ENCODE peak calls at places on chromosomes 6 and 20, in seven cellular contexts. V, T, Y, C, E, I and U are unnamed samples.

GRCh38 chr6:148251286-148251685 is 91.4 kb upstream of the SASH1 start:
- DNase-seq in V (peak; percentile 9), T (peak; percentile 80), Y (peak; percentile 52), C (no peak), E (peak; percentile 66), I (peak; percentile 57), U (no peak)

GRCh38 chr20:62267543-62267942 is 29.2 kb downstream of the OSBPL2 start:
- DNase-seq in V (no peak), T (no peak), Y (no peak), C (no peak), E (peak; percentile 86), I (no peak), U (no peak)

GRCh38 chr6:112037783-112038216 is 16.1 kb upstream of the CCN6 start:
- DNase-seq in V (no peak), T (peak; percentile 90), Y (peak; percentile 66), C (no peak), E (peak; percentile 66), I (peak; percentile 94), U (no peak)

GRCh38 chr20:24131684-24132083 is 143.1 kb upstream of the GGTLC1 start:
- DNase-seq in V (no peak), T (no peak), Y (no peak), C (no peak), E (no peak), I (no peak), U (no peak)

GRCh38 chr6:42300701-42301100 is 83.0 kb upstream of the MRPS10 start:
- DNase-seq in V (no peak), T (no peak), Y (no peak), C (no peak), E (peak; percentile 66), I (no peak), U (no peak)

GRCh38 chr6:3419624-3420272 is 37.1 kb downstream of the SLC22A23 start:
- DNase-seq in V (no peak), T (peak; percentile 76), Y (peak; percentile 96), C (no peak), E (peak; percentile 96), I (peak; percentile 43), U (no peak)

GRCh38 chr20:9594284-9594875 is 80.0 kb downstream of the LAMP5 start:
- DNase-seq in V (no peak), T (no peak), Y (peak; percentile 18), C (no peak), E (no peak), I (no peak), U (no peak)

GRCh38 chr6:134948708-134949107 is 1.2 kb downstream of the ALDH8A1 start:
- DNase-seq in V (no peak), T (no peak), Y (no peak), C (no peak), E (no peak), I (no peak), U (no peak)

GRCh38 chr6:75183099-75183541 is 22.7 kb downstream of the COL12A1 start:
- DNase-seq in V (no peak), T (peak; percentile 36), Y (peak; percentile 57), C (no peak), E (peak; percentile 100), I (peak; percentile 48), U (no peak)

GRCh38 chr20:40703981-40704530 is 15.0 kb upstream of the MAFB start:
- DNase-seq in V (no peak), T (no peak), Y (no peak), C (no peak), E (peak; percentile 39), I (no peak), U (no peak)

GRCh38 chr6:137452331-137452894 is 41.8 kb downstream of the OLIG3 start:
- DNase-seq in V (no peak), T (peak; percentile 42), Y (no peak), C (no peak), E (no peak), I (no peak), U (no peak)

GRCh38 chr20:50048420-50049166 is 64.4 kb downstream of the UBE2V1 start:
- DNase-seq in V (no peak), T (peak; percentile 14), Y (no peak), C (no peak), E (no peak), I (no peak), U (no peak)

GRCh38 chr6:152309648-152310047 is 327.5 kb downstream of the SYNE1 start:
- DNase-seq in V (no peak), T (no peak), Y (no peak), C (no peak), E (peak; percentile 93), I (no peak), U (peak; percentile 34)

GRCh38 chr20:13464702-13465101 is 174.0 kb downstream of the TASP1 start:
- DNase-seq in V (no peak), T (peak; percentile 63), Y (no peak), C (no peak), E (peak; percentile 14), I (peak; percentile 73), U (no peak)

GRCh38 chr6:35633579-35634089 is 55.1 kb downstream of the FKBP5 start:
- DNase-seq in V (no peak), T (no peak), Y (no peak), C (no peak), E (no peak), I (no peak), U (no peak)

GRCh38 chr20:57749131-57749690 is 39.4 kb upstream of the PMEPA1 start:
- DNase-seq in V (no peak), T (no peak), Y (no peak), C (no peak), E (no peak), I (no peak), U (no peak)

GRCh38 chr20:38222231-38222922 is 38.2 kb downstream of the KIAA1755 start:
- DNase-seq in V (peak; percentile 73), T (peak; percentile 48), Y (peak; percentile 81), C (no peak), E (peak; percentile 83), I (peak; percentile 60), U (peak; percentile 81)

GRCh38 chr20:5511930-5512329 is 195.2 kb upstream of the PROKR2 start:
- DNase-seq in V (no peak), T (no peak), Y (no peak), C (no peak), E (no peak), I (no peak), U (no peak)
- H3K23ac ChIP-seq in V (no peak overlapping the region), T (no peak overlapping the region), Y (no peak overlapping the region), C (no peak overlapping the region), E (no peak overlapping the region), I (no peak overlapping the region), U (no peak overlapping the region)

DNA sequence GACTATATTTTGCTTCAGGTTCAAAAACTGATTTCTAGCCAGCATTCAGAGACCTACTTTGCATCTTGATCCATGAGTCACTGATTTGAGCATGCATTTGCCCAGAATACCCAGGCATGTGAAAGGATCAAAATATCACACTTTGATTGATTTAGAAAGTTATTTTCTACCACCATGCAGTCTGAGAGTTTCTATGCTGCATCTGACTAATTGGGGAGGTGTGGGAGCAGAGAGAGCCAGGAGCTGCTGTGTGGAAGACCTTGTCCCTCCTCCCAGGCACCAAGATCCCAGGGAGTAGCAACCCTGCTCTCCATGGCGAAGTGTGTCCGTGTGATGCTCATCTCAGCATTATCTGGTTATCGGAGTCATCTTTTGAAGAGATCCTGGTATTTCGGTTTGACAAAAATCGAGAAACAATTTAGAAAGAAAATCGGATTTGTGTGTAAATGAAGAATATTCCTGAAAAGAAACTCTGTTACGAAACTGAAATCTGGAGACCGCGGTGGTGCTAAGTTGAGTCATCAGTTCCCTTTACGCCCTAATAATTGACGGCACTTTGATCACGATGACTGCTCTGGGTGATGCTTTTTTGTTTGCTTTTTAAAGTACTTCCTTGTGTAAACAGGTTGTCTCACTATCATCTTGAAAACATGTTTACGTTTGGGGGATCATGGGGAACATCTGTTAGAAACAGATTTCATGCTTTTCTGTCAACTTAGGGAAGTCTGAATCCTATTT is 193.4 kb downstream of the BACH2 start:
- DNase-seq in V (no peak), T (no peak), Y (no peak), C (no peak), E (peak; percentile 26), I (peak; percentile 54), U (no peak)
- H3K23ac ChIP-seq in V (no peak overlapping the region), T (peak overlapping the region; percentile 25), Y (no peak overlapping the region), C (no peak overlapping the region), E (no peak overlapping the region), I (no peak overlapping the region), U (no peak overlapping the region)

DNA sequence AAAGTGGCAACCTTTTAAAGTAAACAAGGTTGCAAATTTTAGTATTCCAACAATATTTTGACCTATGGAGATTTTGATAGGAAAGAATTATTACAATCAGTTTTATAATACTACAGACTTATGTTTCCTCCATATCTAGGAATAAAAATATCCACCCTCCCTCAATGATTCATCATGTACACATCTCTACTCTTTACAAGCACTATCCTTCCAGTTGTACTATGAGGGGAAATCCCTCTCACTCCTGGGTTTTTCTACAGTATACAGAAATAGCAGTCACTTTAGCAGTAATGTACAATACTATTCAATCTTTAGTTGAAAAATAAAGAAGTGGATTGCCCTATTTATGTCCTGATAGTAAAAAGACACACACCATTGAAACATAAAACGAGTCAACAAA is 46.3 kb upstream of the SCML4 start:
- DNase-seq in V (no peak), T (peak; percentile 80), Y (no peak), C (no peak), E (no peak), I (no peak), U (no peak)
- H3K23ac ChIP-seq in V (no peak overlapping the region), T (no peak overlapping the region), Y (no peak overlapping the region), C (no peak overlapping the region), E (no peak overlapping the region), I (no peak overlapping the region), U (no peak overlapping the region)

GRCh38 chr6:52515219-52515960 is 61.5 kb downstream of the TRAM2 start:
- DNase-seq in V (no peak), T (peak; percentile 75), Y (peak; percentile 59), C (no peak), E (no peak), I (peak; percentile 58), U (no peak)

GRCh38 chr6:52513896-52514295 is 63.0 kb downstream of the TRAM2 start:
- DNase-seq in V (no peak), T (no peak), Y (no peak), C (no peak), E (peak; percentile 61), I (no peak), U (no peak)

GRCh38 chr6:52513464-52513863 is 63.4 kb downstream of the TRAM2 start:
- DNase-seq in V (no peak), T (no peak), Y (peak; percentile 73), C (no peak), E (no peak), I (no peak), U (no peak)

GRCh38 chr6:52516269-52516668 is 60.6 kb downstream of the TRAM2 start:
- DNase-seq in V (no peak), T (no peak), Y (no peak), C (no peak), E (no peak), I (peak; percentile 60), U (no peak)

DNA sequence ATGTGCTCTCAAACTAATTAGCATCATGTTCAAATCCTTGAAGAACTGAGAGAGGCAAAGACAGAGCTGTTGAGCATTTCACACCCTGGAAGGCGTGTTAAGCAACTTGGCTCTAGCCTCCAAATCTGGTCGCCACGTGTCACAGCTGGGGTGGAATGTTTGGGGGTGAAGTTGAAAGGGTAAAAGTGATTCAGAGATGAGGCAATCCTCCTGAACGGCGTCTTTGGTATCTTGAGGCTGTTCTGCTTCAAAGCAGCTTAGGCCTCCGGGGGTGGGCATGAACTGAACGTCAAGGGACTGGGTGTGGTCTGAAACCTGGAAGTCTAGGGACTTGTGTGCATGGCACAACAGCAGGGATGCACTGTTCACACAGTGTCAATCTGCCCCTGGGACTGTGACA is 62.3 kb downstream of the TRAM2 start:
- DNase-seq in V (no peak), T (peak; percentile 81), Y (peak; percentile 92), C (no peak), E (peak; percentile 61), I (peak; percentile 79), U (no peak)
- H3K23ac ChIP-seq in V (no peak overlapping the region), T (peak overlapping the region; percentile 73), Y (no peak overlapping the region), C (no peak overlapping the region), E (no peak overlapping the region), I (no peak overlapping the region), U (no peak overlapping the region)